ENCODE peak calls at places on chromosome 17, in ten cellular contexts. Q, M, T, X, F, H, U, A, N and W are unnamed samples.

GRCh38 chr17:57271821-57272220 is 15.5 kb downstream of the MSI2 start:
- DNase-seq in Q (no peak), M (no peak), T (no peak), X (no peak), F (no peak), H (no peak), U (no peak), A (no peak), N (no peak), W (no peak)

GRCh38 chr17:28916302-28916934 is 13.5 kb upstream of the DHRS13 start:
- DNase-seq in Q (no peak), M (no peak), T (no peak), X (peak), F (peak), H (peak), U (peak), A (peak), N (peak), W (no peak)

GRCh38 chr17:8376302-8377067 is at the start of gene KRABD2:
- DNase-seq in Q (peak), M (peak), T (peak), X (peak), F (peak), H (peak), U (peak), A (peak), N (peak), W (peak)

GRCh38 chr17:32943647-32944191 is 15.8 kb downstream of the TMEM98 start:
- DNase-seq in Q (peak), M (no peak), T (peak), X (no peak), F (no peak), H (no peak), U (no peak), A (no peak), N (no peak), W (no peak)

GRCh38 chr17:75625813-75626486 is 7.3 kb upstream of the SMIM5 start:
- DNase-seq in Q (no peak), M (no peak), T (no peak), X (peak), F (peak), H (no peak), U (no peak), A (no peak), N (peak), W (peak)

GRCh38 chr17:64183815-64184397 is 54.0 kb upstream of the ERN1 start:
- DNase-seq in Q (no peak), M (no peak), T (no peak), X (no peak), F (no peak), H (no peak), U (no peak), A (no peak), N (no peak), W (peak)

GRCh38 chr17:63406689-63407330 is 39.3 kb downstream of the CYB561 start:
- DNase-seq in Q (peak), M (no peak), T (peak), X (peak), F (peak), H (peak), U (peak), A (no peak), N (peak), W (peak)

GRCh38 chr17:48719642-48720262 is 2.6 kb downstream of the PRAC1 start:
- DNase-seq in Q (no peak), M (no peak), T (no peak), X (no peak), F (no peak), H (no peak), U (no peak), A (no peak), N (no peak), W (peak)

GRCh38 chr17:4886830-4887229 is 12.5 kb upstream of the C17orf107 start:
- DNase-seq in Q (no peak), M (no peak), T (no peak), X (no peak), F (no peak), H (no peak), U (no peak), A (no peak), N (no peak), W (no peak)

GRCh38 chr17:56754523-56755208 is 79.1 kb downstream of the C17orf67 start:
- DNase-seq in Q (no peak), M (no peak), T (no peak), X (no peak), F (no peak), H (no peak), U (no peak), A (no peak), N (no peak), W (peak)

GRCh38 chr17:79837888-79838540 is 1.2 kb downstream of the CBX4 start:
- DNase-seq in Q (no peak), M (no peak), T (no peak), X (no peak), F (no peak), H (peak), U (no peak), A (no peak), N (no peak), W (no peak)

GRCh38 chr17:20920813-20921199 is 122.0 kb downstream of the USP22 start:
- DNase-seq in Q (no peak), M (no peak), T (no peak), X (no peak), F (no peak), H (no peak), U (no peak), A (no peak), N (no peak), W (no peak)

GRCh38 chr17:71184716-71185115 is 936.1 kb upstream of the SOX9 start:
- DNase-seq in Q (no peak), M (no peak), T (no peak), X (no peak), F (peak), H (no peak), U (no peak), A (no peak), N (no peak), W (no peak)

GRCh38 chr17:8753976-8754440 is 4.3 kb downstream of the SPDYE4 start:
- DNase-seq in Q (no peak), M (no peak), T (no peak), X (no peak), F (no peak), H (no peak), U (no peak), A (no peak), N (no peak), W (peak)

GRCh38 chr17:37743612-37743874 is 1.3 kb downstream of the HNF1B start:
- DNase-seq in Q (no peak), M (no peak), T (no peak), X (no peak), F (no peak), H (no peak), U (no peak), A (peak), N (peak), W (no peak)